ENCODE peak calls at places on chromosomes 16 and 17, in ten cellular contexts. P is Peyer's patch; Q is sigmoid colon; I is BE2C; X is body of pancreas; C is AG04450; Z is CD4-positive, alpha-beta T cell; J is cardiac muscle cell; H is adrenal gland; T is IMR-90. B is an unnamed sample. For H3K27me3, the result is how much of the 10 kb centered on the place peaks cover.

GRCh38 chr17:57379237-57380054 is 123.1 kb downstream of the MSI2 start:
- DNase-seq in P (no peak), Q (no peak), I (peak), X (no peak), C (no peak), Z (no peak), J (peak), H (no peak), T (peak), B (no peak)

GRCh38 chr17:50364715-50365114 is 8.3 kb downstream of the MRPL27 start:
- DNase-seq in P (no peak), Q (peak), I (no peak), X (no peak), C (peak), Z (no peak), J (no peak), H (no peak), T (peak), B (no peak)

GRCh38 chr16:66399930-66400329 is 27.2 kb upstream of the BEAN1 start:
- DNase-seq in P (no peak), Q (no peak), I (peak), X (no peak), C (no peak), Z (no peak), J (peak), H (no peak), T (no peak), B (no peak)

GRCh38 chr16:84825896-84826557 is 6.2 kb downstream of the CRISPLD2 start:
- DNase-seq in P (no peak), Q (peak), I (no peak), X (no peak), C (no peak), Z (no peak), J (no peak), H (no peak), T (peak), B (no peak)

GRCh38 chr17:19341211-19341631 is 21.3 kb downstream of the B9D1 start:
- DNase-seq in P (no peak), Q (peak), I (no peak), X (no peak), C (no peak), Z (no peak), J (no peak), H (no peak), T (no peak), B (no peak)

GRCh38 chr17:29914819-29915537 is 15.1 kb downstream of the SSH2 start:
- DNase-seq in P (no peak), Q (no peak), I (no peak), X (no peak), C (no peak), Z (no peak), J (no peak), H (no peak), T (no peak), B (no peak)

GRCh38 chr17:28973414-28973813 is 22.1 kb upstream of the PHF12 start:
- DNase-seq in P (no peak), Q (no peak), I (peak), X (peak), C (no peak), Z (no peak), J (peak), H (no peak), T (peak), B (peak)

GRCh38 chr17:46092996-46093395 is 93.9 kb downstream of the STH start:
- DNase-seq in P (no peak), Q (no peak), I (no peak), X (no peak), C (no peak), Z (no peak), J (no peak), H (no peak), T (peak), B (no peak)

GRCh38 chr16:62370445-62370844 is 334.2 kb upstream of the CDH8 start:
- DNase-seq in P (no peak), Q (no peak), I (no peak), X (no peak), C (no peak), Z (no peak), J (no peak), H (no peak), T (no peak), B (no peak)

GRCh38 chr16:83967838-83968482 is at the start of gene NECAB2:
- DNase-seq in P (peak), Q (no peak), I (peak), X (peak), C (no peak), Z (no peak), J (peak), H (peak), T (peak), B (peak)

GRCh38 chr16:57544129-57544653 is 1.7 kb downstream of the ADGRG5 start:
- DNase-seq in P (no peak), Q (no peak), I (no peak), X (no peak), C (no peak), Z (no peak), J (peak), H (no peak), T (no peak), B (peak)

GRCh38 chr16:62548095-62548494 is 511.9 kb upstream of the CDH8 start:
- DNase-seq in P (no peak), Q (no peak), I (no peak), X (no peak), C (no peak), Z (no peak), J (no peak), H (no peak), T (no peak), B (no peak)

GRCh38 chr17:68094481-68095078 is 59.0 kb downstream of the KPNA2 start:
- DNase-seq in P (no peak), Q (no peak), I (no peak), X (no peak), C (no peak), Z (no peak), J (no peak), H (no peak), T (no peak), B (no peak)

GRCh38 chr16:71610447-71610846 is 15.5 kb upstream of the MARVELD3 start:
- DNase-seq in P (no peak), Q (no peak), I (no peak), X (no peak), C (no peak), Z (no peak), J (peak), H (no peak), T (no peak), B (no peak)

GRCh38 chr16:83886199-83886971 is 12.5 kb upstream of the MLYCD start:
- DNase-seq in P (no peak), Q (no peak), I (no peak), X (no peak), C (no peak), Z (no peak), J (no peak), H (no peak), T (no peak), B (no peak)

GRCh38 chr17:8859029-8859803 is 8.3 kb downstream of the PIK3R6 start:
- DNase-seq in P (no peak), Q (no peak), I (no peak), X (no peak), C (no peak), Z (no peak), J (peak), H (peak), T (peak), B (peak)

GRCh38 chr16:85162478-85163277 is 50.4 kb upstream of the CIBAR2 start:
- DNase-seq in P (no peak), Q (peak), I (peak), X (no peak), C (peak), Z (no peak), J (peak), H (peak), T (peak), B (no peak)

GRCh38 chr17:2195729-2196128 is 107.9 kb downstream of the SMG6 start:
- DNase-seq in P (no peak), Q (no peak), I (no peak), X (no peak), C (no peak), Z (no peak), J (no peak), H (no peak), T (no peak), B (no peak)

GRCh38 chr17:1042486-1042885 is 45.6 kb downstream of the TIMM22 start:
- DNase-seq in P (no peak), Q (peak), I (no peak), X (no peak), C (no peak), Z (no peak), J (no peak), H (no peak), T (no peak), B (peak)

GRCh38 chr17:4771519-4772234 is at the start of gene TM4SF5:
- DNase-seq in P (peak), Q (no peak), I (no peak), X (no peak), C (no peak), Z (no peak), J (no peak), H (no peak), T (no peak), B (no peak)

GRCh38 chr16:71287903-71288302 is 1.3 kb downstream of the CMTR2 start:
- DNase-seq in P (no peak), Q (no peak), I (no peak), X (no peak), C (no peak), Z (no peak), J (peak), H (no peak), T (no peak), B (no peak)

GRCh38 chr16:87918314-87918713 is 18.0 kb downstream of the CA5A start:
- DNase-seq in P (no peak), Q (peak), I (no peak), X (peak), C (no peak), Z (no peak), J (no peak), H (peak), T (no peak), B (no peak)

GRCh38 chr17:75588546-75589016 is 981 bp downstream of the MYO15B start:
- DNase-seq in P (no peak), Q (peak), I (no peak), X (peak), C (no peak), Z (no peak), J (no peak), H (peak), T (no peak), B (peak)

GRCh38 chr17:38885728-38886642 is 16.1 kb downstream of the LASP1 start:
- DNase-seq in P (no peak), Q (no peak), I (peak), X (no peak), C (no peak), Z (no peak), J (peak), H (no peak), T (peak), B (no peak)

GRCh38 chr17:2508035-2508434 is 3.7 kb downstream of the METTL16 start:
- DNase-seq in P (no peak), Q (no peak), I (no peak), X (no peak), C (no peak), Z (no peak), J (no peak), H (no peak), T (no peak), B (no peak)

GRCh38 chr16:67760206-67760605 is 41.1 kb upstream of the GFOD2 start:
- DNase-seq in P (no peak), Q (no peak), I (no peak), X (no peak), C (no peak), Z (no peak), J (no peak), H (no peak), T (no peak), B (no peak)

GRCh38 chr17:80952291-80952690 is 39.4 kb upstream of the CHMP6 start:
- DNase-seq in P (no peak), Q (peak), I (no peak), X (no peak), C (no peak), Z (no peak), J (no peak), H (no peak), T (no peak), B (peak)

GRCh38 chr16:87353613-87354012 is 30.0 kb downstream of the FBXO31 start:
- DNase-seq in P (no peak), Q (no peak), I (no peak), X (no peak), C (no peak), Z (no peak), J (no peak), H (no peak), T (no peak), B (no peak)

GRCh38 chr16:29007865-29008593 is 23.2 kb downstream of the LAT start:
- DNase-seq in P (no peak), Q (no peak), I (no peak), X (no peak), C (peak), Z (peak), J (peak), H (no peak), T (peak), B (no peak)

GRCh38 chr17:4708436-4708835 is 2.0 kb upstream of the ARRB2 start:
- DNase-seq in P (no peak), Q (no peak), I (peak), X (no peak), C (no peak), Z (peak), J (no peak), H (no peak), T (no peak), B (no peak)

GRCh38 chr16:48231675-48232214 is 12.4 kb upstream of the LONP2 start:
- DNase-seq in P (no peak), Q (no peak), I (peak), X (no peak), C (peak), Z (no peak), J (peak), H (peak), T (peak), B (no peak)

GRCh38 chr17:50281739-50282401 is 7.6 kb downstream of the TMEM92 start:
- DNase-seq in P (peak), Q (no peak), I (no peak), X (no peak), C (no peak), Z (no peak), J (no peak), H (no peak), T (no peak), B (no peak)

GRCh38 chr17:33501185-33501584 is 208.1 kb upstream of the ASIC2 start:
- DNase-seq in P (no peak), Q (no peak), I (no peak), X (no peak), C (no peak), Z (no peak), J (no peak), H (no peak), T (no peak), B (no peak)
- TF ChIP-seq CTCF in P (no peak), Q (no peak), I (peak), X (no peak), C (no peak), Z (no peak), J (no peak), H (no peak), T (no peak), B (no peak)

GRCh38 chr17:7818026-7818425 is 16.0 kb upstream of the KDM6B start:
- DNase-seq in P (no peak), Q (no peak), I (no peak), X (no peak), C (no peak), Z (no peak), J (no peak), H (no peak), T (no peak), B (no peak)
- H3K27me3 ChIP-seq in P (under half), Q (under half), I (under half), X (under half), C (under half), Z (under half), J (under half), H (under half), T (under half), B (under half)

GRCh38 chr17:43839670-43840101 is 6.7 kb upstream of the MPP3 start:
- DNase-seq in P (peak), Q (no peak), I (peak), X (peak), C (no peak), Z (no peak), J (no peak), H (no peak), T (no peak), B (no peak)

GRCh38 chr17:43844241-43844640 is 2.7 kb upstream of the CD300LG start:
- DNase-seq in P (peak), Q (peak), I (no peak), X (no peak), C (no peak), Z (no peak), J (no peak), H (no peak), T (no peak), B (no peak)

GRCh38 chr17:43845772-43846171 is 1.2 kb upstream of the CD300LG start:
- DNase-seq in P (no peak), Q (no peak), I (no peak), X (no peak), C (no peak), Z (no peak), J (no peak), H (no peak), T (no peak), B (no peak)

GRCh38 chr17:43842975-43843325 is 4.0 kb upstream of the CD300LG start:
- DNase-seq in P (no peak), Q (no peak), I (no peak), X (no peak), C (no peak), Z (no peak), J (no peak), H (no peak), T (no peak), B (no peak)

DNA sequence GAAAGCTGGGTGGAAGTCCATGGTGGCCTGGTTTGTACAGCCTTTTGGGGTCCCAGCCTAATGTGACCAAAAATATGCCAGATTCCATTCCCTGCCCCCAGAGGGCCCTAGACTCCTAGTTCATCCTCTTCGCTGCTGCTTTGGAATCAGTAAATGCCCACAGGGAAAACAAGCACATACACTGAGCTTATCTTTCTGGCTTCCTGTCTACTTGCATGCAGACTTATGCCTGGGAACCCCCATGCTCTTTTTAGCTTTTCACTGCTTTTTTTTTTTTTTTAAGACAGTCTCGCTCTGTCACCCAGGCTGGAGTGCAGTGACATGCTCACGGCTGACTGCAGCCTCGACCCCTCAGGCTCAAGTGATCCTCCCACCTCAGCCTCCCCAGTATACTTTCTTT is 6.2 kb upstream of the CD300LG start:
- DNase-seq in P (no peak), Q (no peak), I (peak), X (no peak), C (no peak), Z (no peak), J (peak), H (no peak), T (peak), B (no peak)
- TF ChIP-seq CTCF in P (no peak), Q (no peak), I (peak), X (no peak), C (peak), Z (no peak), J (peak), H (no peak), T (peak), B (peak)

GRCh38 chr17:79396696-79397095 is 214.2 kb downstream of the RBFOX3 start:
- DNase-seq in P (no peak), Q (no peak), I (no peak), X (no peak), C (no peak), Z (no peak), J (no peak), H (no peak), T (no peak), B (no peak)
- H3K27me3 ChIP-seq in P (under half), Q (under half), I (half or more), X (under half), C (under half), Z (under half), J (half or more), H (half or more), T (under half), B (half or more)

GRCh38 chr16:1102921-1103648 is 7.0 kb upstream of the C1QTNF8 start:
- DNase-seq in P (peak), Q (no peak), I (peak), X (peak), C (no peak), Z (peak), J (peak), H (peak), T (no peak), B (peak)
- TF ChIP-seq CTCF in P (peak), Q (peak), I (peak), X (peak), C (peak), Z (peak), J (peak), H (peak), T (peak), B (peak)

DNA sequence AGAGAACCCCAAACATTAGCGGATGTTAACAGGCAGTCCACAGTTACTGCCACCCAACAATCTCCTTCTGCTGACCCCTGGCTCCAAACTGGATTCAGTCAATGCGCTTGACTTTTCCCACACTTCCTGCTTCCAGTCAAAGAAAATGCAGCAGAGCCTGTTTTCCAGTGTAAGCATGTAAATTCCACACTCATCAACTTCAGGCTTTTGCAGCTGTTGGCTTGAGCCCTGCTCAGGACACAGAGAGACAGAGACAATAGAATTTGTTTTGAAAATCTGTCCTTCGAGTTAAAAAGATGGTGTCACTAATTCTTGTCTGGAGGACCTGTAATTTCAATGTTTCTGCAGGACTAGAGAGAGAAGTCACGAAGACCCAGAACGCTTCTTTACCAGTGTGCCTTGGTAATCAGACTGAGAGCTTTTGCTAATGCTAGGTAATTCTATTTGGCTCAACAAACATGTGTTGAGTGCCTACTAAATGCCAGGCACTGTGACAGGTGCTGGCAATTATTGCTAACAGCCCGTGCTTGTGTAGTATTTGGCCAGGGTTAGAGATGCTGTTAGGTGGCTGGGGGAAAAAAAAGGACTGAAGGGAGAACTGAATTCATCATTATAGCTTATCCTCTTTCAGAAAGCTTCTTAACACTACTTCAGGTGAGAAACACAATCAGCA is 32.5 kb downstream of the HOXB1 start:
- DNase-seq in P (no peak), Q (no peak), I (no peak), X (no peak), C (no peak), Z (no peak), J (no peak), H (no peak), T (no peak), B (no peak)
- H3K27me3 ChIP-seq in P (under half), Q (under half), I (under half), X (under half), C (under half), Z (under half), J (under half), H (under half), T (under half), B (under half)